ENCODE peak calls at places on chromosomes 1 and 21, in seven cellular contexts. V is fibroblast of lung, P is HCT116, Y is HepG2, U is K562, S is endothelial cell of umbilical vein, W is colonic mucosa. Z is an unnamed sample.

GRCh38 chr1:221543529-221544120 is 198.3 kb downstream of the DUSP10 start:
- DNase-seq in Y (no peak), W (no peak), P (peak), V (peak), U (peak), S (peak), Z (peak)

GRCh38 chr1:17122449-17123194 is 3.4 kb upstream of the PADI2 start:
- DNase-seq in V (peak), P (no peak), S (peak), Y (peak), U (no peak), W (peak), Z (no peak)

GRCh38 chr1:155008015-155008941 is 5.7 kb downstream of the ZBTB7B start:
- DNase-seq in W (peak), P (no peak), U (peak), Y (no peak), V (no peak), S (no peak), Z (no peak)

GRCh38 chr1:243883551-243883950 is 33.5 kb upstream of the AKT3 start:
- DNase-seq in U (no peak), Y (no peak), V (no peak), S (peak), P (no peak), W (no peak), Z (no peak)

GRCh38 chr1:23037081-23037740 is 17.9 kb downstream of the KDM1A start:
- DNase-seq in W (no peak), V (no peak), Y (no peak), U (no peak), P (no peak), S (no peak), Z (no peak)

GRCh38 chr1:36133484-36133883 is 8.5 kb upstream of the COL8A2 start:
- DNase-seq in W (peak), Y (no peak), U (no peak), S (peak), P (no peak), V (peak), Z (no peak)

GRCh38 chr1:935751-936231 is 12.1 kb downstream of the SAMD11 start:
- DNase-seq in S (no peak), W (no peak), V (no peak), Y (no peak), P (no peak), U (peak), Z (peak)

GRCh38 chr1:230985711-230986110 is 6.8 kb downstream of the ARV1 start:
- DNase-seq in V (no peak), W (peak), P (no peak), U (no peak), S (no peak), Y (no peak), Z (no peak)

GRCh38 chr1:30881266-30882181 is 27.0 kb downstream of the SDC3 start:
- DNase-seq in U (no peak), S (no peak), Y (no peak), V (no peak), W (no peak), P (no peak), Z (no peak)

GRCh38 chr1:192973988-192974387 is 85.2 kb downstream of the UCHL5 start:
- DNase-seq in P (peak), W (no peak), S (no peak), Y (no peak), U (no peak), V (no peak), Z (no peak)

GRCh38 chr1:92961131-92961895 is at the start of gene DIPK1A:
- DNase-seq in Y (peak), S (peak), V (peak), W (peak), U (peak), P (peak), Z (peak)

GRCh38 chr1:43668956-43669355 is 19.0 kb downstream of the KDM4A start:
- DNase-seq in S (no peak), P (no peak), U (no peak), Y (no peak), V (no peak), W (no peak), Z (no peak)

GRCh38 chr1:43673261-43673660 is 23.3 kb downstream of the KDM4A start:
- DNase-seq in V (no peak), Y (no peak), U (no peak), P (no peak), S (no peak), W (no peak), Z (no peak)

GRCh38 chr1:43671626-43672330 is 21.8 kb downstream of the KDM4A start:
- DNase-seq in W (no peak), V (peak), S (no peak), Y (no peak), U (no peak), P (no peak), Z (no peak)

GRCh38 chr1:43669878-43670277 is 19.9 kb downstream of the KDM4A start:
- DNase-seq in U (no peak), P (no peak), S (no peak), Y (no peak), W (no peak), V (no peak), Z (no peak)

DNA sequence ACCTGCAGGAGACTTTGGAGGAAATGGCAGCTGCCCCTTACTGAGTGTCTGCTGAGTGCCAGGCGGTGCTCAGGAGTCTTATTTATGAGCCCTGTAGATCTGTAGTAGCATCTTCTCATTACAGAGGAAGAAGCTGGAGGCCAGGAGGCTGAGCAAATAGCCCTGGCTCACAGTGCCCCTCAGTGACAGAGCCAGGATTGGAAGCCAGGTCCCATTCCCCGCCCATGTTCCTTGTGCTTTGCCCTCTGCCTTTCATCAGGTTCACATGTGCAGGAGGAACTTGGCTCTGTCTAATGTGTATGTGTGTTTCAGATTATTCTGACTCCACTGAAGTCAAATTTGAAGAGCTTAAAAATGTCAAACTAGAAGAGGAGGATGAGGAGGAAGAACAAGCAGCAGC is 21.2 kb downstream of the KDM4A start:
- DNase-seq in U (no peak), V (no peak), P (no peak), Y (no peak), W (no peak), S (no peak), Z (no peak)
- H3K9ac ChIP-seq in U (no peak), V (no peak), P (no peak), Y (no peak), W (no peak), S (no peak), Z (no peak)

GRCh38 chr1:111666828-111667227 is 47.2 kb downstream of the RAP1A start:
- DNase-seq in S (no peak), V (no peak), W (no peak), U (no peak), Y (no peak), P (no peak), Z (no peak)
- H3K4me3 ChIP-seq in S (no peak), V (no peak), W (no peak), U (no peak), Y (no peak), P (no peak), Z (no peak)

GRCh38 chr1:180925471-180926051 is 12.9 kb downstream of the KIAA1614 start:
- DNase-seq in Y (peak), W (no peak), P (no peak), S (no peak), U (no peak), V (no peak), Z (no peak)
- H3K9ac ChIP-seq in Y (peak), W (no peak), P (no peak), S (no peak), U (peak), V (no peak), Z (no peak)

GRCh38 chr1:111570781-111571181 is 48.8 kb upstream of the RAP1A start:
- DNase-seq in S (no peak), W (no peak), Y (no peak), V (no peak), U (peak), P (peak), Z (no peak)
- H3K4me3 ChIP-seq in S (no peak), W (no peak), Y (no peak), V (no peak), U (no peak), P (no peak), Z (no peak)

GRCh38 chr21:38810034-38810825 is 4.5 kb downstream of the ETS2 start:
- DNase-seq in U (no peak), V (no peak), W (peak), S (no peak), P (no peak), Y (no peak), Z (no peak)
- H3K9ac ChIP-seq in U (no peak), V (no peak), W (peak), S (peak), P (no peak), Y (peak), Z (no peak)